ENCODE peak calls at places on chromosomes 12 and 14, in seven cellular contexts. P, F, I, Z, U, X and K are unnamed samples.

GRCh38 chr12:13278249-13278787 is 81.8 kb downstream of the EMP1 start:
- DNase-seq in P (peak), F (peak), I (peak), Z (peak), U (peak), X (peak), K (peak)

GRCh38 chr12:69484428-69484827 is 14.2 kb downstream of the FRS2 start:
- DNase-seq in P (peak), F (no peak), I (no peak), Z (no peak), U (no peak), X (no peak), K (no peak)

GRCh38 chr14:65330416-65330815 is 82.1 kb upstream of the FUT8 start:
- DNase-seq in P (no peak), F (no peak), I (no peak), Z (no peak), U (no peak), X (no peak), K (no peak)

GRCh38 chr14:92933481-92933880 is 10.5 kb downstream of the CHGA start:
- DNase-seq in P (no peak), F (no peak), I (no peak), Z (no peak), U (no peak), X (no peak), K (no peak)

GRCh38 chr12:69388371-69388770 is 28.8 kb downstream of the YEATS4 start:
- DNase-seq in P (no peak), F (peak), I (peak), Z (no peak), U (no peak), X (no peak), K (peak)

GRCh38 chr14:56173360-56173922 is 55.2 kb downstream of the PELI2 start:
- DNase-seq in P (no peak), F (no peak), I (no peak), Z (no peak), U (no peak), X (no peak), K (no peak)

GRCh38 chr14:96249016-96249415 is 7.0 kb upstream of the BDKRB1 start:
- DNase-seq in P (no peak), F (peak), I (no peak), Z (no peak), U (no peak), X (no peak), K (no peak)

GRCh38 chr12:124992874-124993567 is 424 bp upstream of the BRI3BP start:
- DNase-seq in P (peak), F (peak), I (peak), Z (peak), U (no peak), X (peak), K (peak)

GRCh38 chr14:91845652-91846051 is 21.7 kb downstream of the TC2N start:
- DNase-seq in P (no peak), F (no peak), I (no peak), Z (no peak), U (no peak), X (no peak), K (no peak)

GRCh38 chr12:114993202-114993601 is 309.2 kb upstream of the TBX3 start:
- DNase-seq in P (no peak), F (no peak), I (no peak), Z (no peak), U (no peak), X (no peak), K (no peak)

GRCh38 chr12:103679771-103680170 is 92.7 kb downstream of the STAB2 start:
- DNase-seq in P (no peak), F (no peak), I (no peak), Z (no peak), U (no peak), X (no peak), K (no peak)

GRCh38 chr12:50401383-50402155 is 884 bp downstream of the LARP4 start:
- DNase-seq in P (no peak), F (peak), I (peak), Z (no peak), U (no peak), X (no peak), K (peak)

GRCh38 chr12:121232977-121233627 is 23.2 kb downstream of the P2RX4 start:
- DNase-seq in P (no peak), F (no peak), I (no peak), Z (no peak), U (no peak), X (no peak), K (no peak)

GRCh38 chr12:2291182-2291832 is 238.5 kb downstream of the CACNA1C start:
- DNase-seq in P (peak), F (no peak), I (peak), Z (peak), U (no peak), X (no peak), K (no peak)

GRCh38 chr12:47735649-47736048 is 10.4 kb upstream of the ENDOU start:
- DNase-seq in P (no peak), F (no peak), I (no peak), Z (no peak), U (no peak), X (no peak), K (no peak)

GRCh38 chr12:47270782-47271664 is 191.3 kb upstream of the AMIGO2 start:
- DNase-seq in P (no peak), F (no peak), I (peak), Z (no peak), U (no peak), X (no peak), K (no peak)

GRCh38 chr12:127005406-127005805 is 1261.6 kb upstream of the TMEM132C start:
- DNase-seq in P (no peak), F (no peak), I (no peak), Z (no peak), U (no peak), X (no peak), K (no peak)

GRCh38 chr14:92463141-92463540 is 50.4 kb upstream of the RIN3 start:
- DNase-seq in P (no peak), F (no peak), I (no peak), Z (no peak), U (peak), X (no peak), K (no peak)

GRCh38 chr14:64465208-64465821 is at the start of gene AKAP5:
- DNase-seq in P (peak), F (no peak), I (peak), Z (peak), U (peak), X (peak), K (peak)

GRCh38 chr12:12294215-12295005 is 27.6 kb upstream of the LRP6 start:
- DNase-seq in P (no peak), F (no peak), I (no peak), Z (peak), U (no peak), X (no peak), K (peak)

GRCh38 chr12:52245962-52246577 is 13.0 kb downstream of the KRT7 start:
- DNase-seq in P (no peak), F (no peak), I (no peak), Z (no peak), U (no peak), X (no peak), K (no peak)

GRCh38 chr12:68290126-68290525 is 36.7 kb upstream of the IL22 start:
- DNase-seq in P (no peak), F (no peak), I (no peak), Z (no peak), U (no peak), X (peak), K (no peak)

GRCh38 chr14:96629082-96629481 is 126.9 kb downstream of the PAPOLA start:
- DNase-seq in P (no peak), F (no peak), I (no peak), Z (no peak), U (no peak), X (no peak), K (no peak)

GRCh38 chr12:98401427-98401826 is 114.0 kb upstream of the TMPO start:
- DNase-seq in P (no peak), F (no peak), I (peak), Z (no peak), U (no peak), X (no peak), K (no peak)

GRCh38 chr14:72616294-72616693 is 277.6 kb downstream of the DPF3 start:
- DNase-seq in P (no peak), F (peak), I (no peak), Z (no peak), U (no peak), X (no peak), K (no peak)